ENCODE peak calls at places on chromosomes 4 and X, in four cellular contexts. Q is H1, L is A549, T is HepG2. Y is an unnamed sample.
A peak's percentile ranks its signal among the peaks of the same experiment; 100 is the strongest.

GRCh38 chr4:158930573-158930972 is 161.7 kb downstream of the FNIP2 start:
- DNase-seq in L (no peak), Q (no peak), T (no peak), Y (no peak)

GRCh38 chrX:55160685-55161552 is 59.2 kb upstream of the PAGE5 start:
- DNase-seq in L (peak; percentile 92), T (peak; percentile 76), Q (peak; percentile 76), Y (peak; percentile 91)

GRCh38 chrX:56366901-56367300 is 134.7 kb downstream of the KLF8 start:
- DNase-seq in L (no peak), T (no peak), Q (no peak), Y (no peak)

GRCh38 chrX:130714135-130714534 is 188.9 kb downstream of the ENOX2 start:
- DNase-seq in L (no peak), Q (no peak), T (peak; percentile 59), Y (no peak)

GRCh38 chr4:11250510-11250909 is 178.2 kb downstream of the HS3ST1 start:
- DNase-seq in L (no peak), T (no peak), Q (no peak), Y (no peak)

GRCh38 chr4:10611673-10612072 is 72.9 kb downstream of the CLNK start:
- DNase-seq in T (no peak), Q (no peak), L (peak; percentile 11), Y (peak; percentile 76)

GRCh38 chrX:149638860-149639259 is 7.3 kb upstream of the TMEM185A start:
- DNase-seq in L (no peak), Q (no peak), T (no peak), Y (no peak)

GRCh38 chrX:39888730-39889129 is 209.0 kb downstream of the BCOR start:
- DNase-seq in T (no peak), L (no peak), Q (no peak), Y (no peak)

GRCh38 chr4:153931804-153932203 is 142.9 kb upstream of the SFRP2 start:
- DNase-seq in T (no peak), L (no peak), Q (no peak), Y (no peak)

DNA sequence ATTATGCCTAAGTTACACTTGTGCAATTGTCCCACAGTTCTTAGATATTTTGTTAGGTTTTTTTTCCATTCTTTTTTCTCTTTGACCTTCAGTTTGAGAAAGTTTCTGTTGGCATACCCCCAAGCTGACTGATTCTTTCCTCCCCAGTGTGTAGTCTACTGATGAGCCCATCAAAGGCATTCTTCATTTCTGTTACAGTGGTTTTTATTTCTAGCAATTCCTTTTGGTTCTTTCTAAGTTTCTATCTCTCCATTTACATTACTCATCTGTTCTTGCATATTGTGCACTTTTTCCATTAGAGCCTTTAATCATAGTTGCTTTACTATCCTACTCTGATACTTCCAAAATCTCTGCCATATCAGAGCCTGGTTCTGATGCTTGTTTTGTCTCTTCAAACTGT is 31.9 kb downstream of the CASP6 start:
- DNase-seq in Q (no peak), L (no peak), T (no peak), Y (no peak)
- TF ChIP-seq JUN in Q (no peak), L (no peak), T (no peak), Y (no peak)

DNA sequence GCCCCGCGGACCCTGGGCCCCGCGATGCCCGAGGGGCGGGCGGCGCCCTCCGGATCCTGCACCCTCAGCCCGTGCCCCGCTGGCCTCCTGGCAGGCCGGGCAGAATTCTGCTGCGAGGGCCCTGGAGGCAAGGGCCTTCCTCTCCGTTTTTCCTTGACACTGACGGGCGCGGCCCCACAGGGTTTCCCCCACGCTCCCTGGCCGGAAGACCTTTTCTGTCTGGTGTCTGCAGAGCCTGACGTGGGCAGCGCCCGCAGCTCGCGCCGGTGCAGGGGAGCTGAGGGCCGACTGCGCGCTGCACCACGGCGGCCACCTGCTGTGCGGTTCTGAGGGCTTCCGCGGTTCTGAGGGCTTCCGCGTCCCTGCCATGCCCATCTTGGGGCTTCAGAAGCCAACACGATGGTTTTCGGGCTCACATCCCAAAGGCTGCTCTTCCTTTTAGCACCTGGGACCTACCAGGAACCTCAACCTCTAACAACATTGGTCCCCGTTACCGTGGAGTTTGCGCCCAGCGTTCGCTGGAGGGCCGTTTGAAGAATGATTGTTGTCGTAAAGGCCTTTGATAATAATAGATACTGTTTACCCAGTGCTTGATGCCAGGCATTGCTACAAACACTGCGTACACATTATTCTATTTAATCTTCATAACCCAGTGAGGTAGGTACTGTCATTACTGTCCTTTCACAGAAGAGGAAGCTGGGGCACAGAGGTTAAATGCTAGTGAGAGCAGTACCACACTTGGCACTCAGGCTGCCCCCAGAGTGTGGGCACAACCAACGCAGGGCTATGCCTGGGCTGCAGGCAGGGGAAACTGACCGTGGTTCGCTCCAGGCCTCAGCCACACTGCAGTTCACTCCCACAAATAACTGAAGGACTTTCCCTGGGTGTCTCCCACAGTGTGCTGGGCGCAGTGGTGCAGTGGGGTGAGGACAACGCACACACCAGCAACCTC is 823 bp upstream of the ACSL1 start:
- DNase-seq in L (no peak), T (no peak), Q (no peak), Y (peak; percentile 36)
- TF ChIP-seq MAX in L (no peak), T (no peak), Q (no peak), Y (no peak)

DNA sequence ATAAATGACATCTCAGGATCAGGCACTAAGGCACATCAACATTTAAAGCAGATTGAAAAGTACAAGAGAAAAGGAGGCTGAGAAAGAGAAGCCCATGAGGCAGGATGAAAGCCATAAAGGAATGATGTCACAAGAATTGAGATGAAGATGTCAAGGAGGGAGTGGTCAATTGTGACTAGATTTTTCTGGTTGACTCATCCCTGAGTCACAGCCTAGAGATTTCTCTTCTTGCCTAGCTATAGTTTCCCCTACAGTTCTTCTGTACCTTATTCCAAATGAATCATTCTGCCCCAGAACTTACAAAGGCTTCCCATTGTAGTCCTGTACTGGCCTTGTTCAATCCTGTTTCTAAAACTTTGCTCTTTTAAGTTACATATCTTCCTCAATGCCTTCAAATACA is 3.4 kb upstream of the USP53 start:
- DNase-seq in L (peak; percentile 81), T (peak; percentile 18), Q (no peak), Y (peak; percentile 83)
- H3K27ac ChIP-seq in L (peak overlapping the region; percentile 71), T (no peak overlapping the region), Q (no peak overlapping the region), Y (peak overlapping the region; percentile 62)

GRCh38 chrX:70454441-70455365 is 10.1 kb downstream of the DLG3 start:
- DNase-seq in L (peak; percentile 50), Q (peak; percentile 86), T (peak; percentile 84), Y (peak; percentile 49)
- TF ChIP-seq JUN in L (no peak), Q (no peak), T (no peak), Y (no peak)

DNA sequence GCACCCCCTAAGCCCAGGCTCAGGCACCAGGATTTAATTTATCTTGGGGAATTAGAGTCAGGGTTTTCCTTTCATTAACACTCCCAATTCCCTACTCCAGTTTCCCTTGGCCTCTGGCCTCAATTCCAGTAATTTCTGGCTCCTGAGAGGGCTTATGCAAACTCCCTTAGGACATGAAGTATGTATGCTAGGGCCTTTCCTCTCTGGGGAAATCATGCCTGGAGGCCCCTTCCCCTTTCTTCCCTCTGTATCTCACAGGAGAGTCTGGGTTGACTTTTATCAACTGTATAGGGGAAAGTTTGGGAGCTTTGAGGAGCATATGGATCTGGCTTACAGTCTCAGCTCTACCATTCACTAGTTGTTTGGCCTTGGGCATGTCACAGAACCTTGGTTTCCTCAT is 169.5 kb downstream of the SHROOM4 start:
- DNase-seq in Q (no peak), L (no peak), T (no peak), Y (no peak)
- TF ChIP-seq MAX in Q (no peak), L (no peak), T (no peak), Y (no peak)

Y was measured in endothelial cell of umbilical vein.